ENCODE peak calls at places on chromosomes 6 and 20, in nine cellular contexts. W is H7; T is CD8-positive, alpha-beta memory T cell; D is pancreas; J is neuronal stem cell; A is tibial artery; B is HL-60; K is effector memory CD4-positive, alpha-beta T cell; H is mesendoderm. V is an unnamed sample.
A peak's percentile ranks its signal among the peaks of the same experiment; 100 is the strongest.

GRCh38 chr6:156808287-156808686 is 31.1 kb downstream of the ARID1B start:
- DNase-seq in W (no peak), T (no peak), D (no peak), J (no peak), A (no peak), B (no peak), K (no peak), H (peak; percentile 63), V (peak; percentile 57)

GRCh38 chr6:63537126-63537958 is 34.9 kb upstream of the LOC128125822 start:
- DNase-seq in W (no peak), T (no peak), D (no peak), J (no peak), A (no peak), B (no peak), K (no peak), H (peak; percentile 41), V (no peak)

GRCh38 chr6:4941782-4942672 is 61.8 kb downstream of the RPP40 start:
- DNase-seq in W (no peak), T (no peak), D (no peak), J (no peak), A (no peak), B (peak; percentile 33), K (no peak), H (peak; percentile 85), V (no peak)

GRCh38 chr20:44888226-44889103 is 3.0 kb downstream of the YWHAB start:
- DNase-seq in W (no peak), T (no peak), D (no peak), J (no peak), A (no peak), B (no peak), K (no peak), H (no peak), V (peak; percentile 32)

GRCh38 chr20:50380697-50381040 is 129.5 kb upstream of the PTPN1 start:
- DNase-seq in W (no peak), T (no peak), D (peak; percentile 49), J (no peak), A (no peak), B (no peak), K (no peak), H (no peak), V (no peak)

GRCh38 chr6:128507337-128508310 is 12.8 kb downstream of the PTPRK start:
- DNase-seq in W (no peak), T (no peak), D (no peak), J (no peak), A (no peak), B (no peak), K (no peak), H (no peak), V (no peak)

GRCh38 chr20:62617711-62618483 is 24.4 kb upstream of the SLCO4A1 start:
- DNase-seq in W (no peak), T (peak; percentile 38), D (peak; percentile 29), J (no peak), A (peak; percentile 77), B (peak; percentile 80), K (peak; percentile 24), H (no peak), V (no peak)

GRCh38 chr6:159951772-159952171 is 17.1 kb upstream of the IGF2R start:
- DNase-seq in W (no peak), T (no peak), D (no peak), J (no peak), A (no peak), B (no peak), K (no peak), H (no peak), V (peak; percentile 29)

GRCh38 chr6:138514860-138515540 is 15.7 kb upstream of the NHSL1 start:
- DNase-seq in W (no peak), T (peak; percentile 10), D (no peak), J (no peak), A (no peak), B (no peak), K (peak; percentile 9), H (no peak), V (no peak)

DNA sequence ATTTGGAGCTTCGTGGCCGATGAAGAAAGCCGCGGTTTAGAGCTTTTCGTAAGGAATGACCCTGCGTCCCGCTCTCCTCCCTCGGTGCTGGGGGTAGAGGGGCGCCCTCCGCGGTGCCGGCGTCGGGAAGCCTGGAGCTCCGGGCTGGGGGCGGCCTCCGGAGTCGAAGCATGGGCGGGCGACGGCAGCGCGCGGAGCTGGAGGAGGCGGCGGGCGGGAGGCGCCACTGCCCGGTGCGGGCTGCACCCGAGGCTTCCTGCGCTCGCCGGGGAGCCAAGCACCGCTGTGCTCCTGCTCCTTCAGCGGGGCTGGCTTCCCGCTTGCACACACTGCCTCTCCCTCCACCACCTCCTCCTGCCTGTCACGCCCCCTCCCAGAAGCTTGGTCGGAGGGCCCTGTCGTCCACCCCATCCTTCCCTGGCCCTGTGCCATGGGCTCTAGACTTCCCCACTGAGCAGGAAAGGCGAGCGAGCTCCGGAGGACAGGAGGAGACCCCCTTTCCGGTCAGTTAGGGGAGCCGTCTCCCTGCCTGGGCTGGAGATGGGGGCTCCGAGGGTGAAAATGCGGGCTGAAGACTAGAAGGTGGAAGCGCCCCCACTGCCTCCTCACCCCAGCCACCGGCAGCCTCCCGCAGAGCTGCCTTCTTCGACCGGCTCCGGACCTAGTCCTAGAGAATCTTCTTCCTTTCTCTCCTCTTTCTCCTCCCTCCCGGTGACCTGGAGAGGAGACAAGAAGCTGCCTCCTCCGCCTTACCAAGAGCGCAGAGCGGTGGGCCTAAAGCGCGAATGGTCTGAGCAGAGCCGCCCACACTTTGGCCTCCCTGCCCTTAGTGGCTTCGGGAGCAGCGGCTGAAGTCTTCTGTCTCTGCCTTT is 1.8 kb downstream of the CDH4 start:
- DNase-seq in W (peak; percentile 81), T (no peak), D (no peak), J (no peak), A (no peak), B (no peak), K (no peak), H (peak; percentile 53), V (peak; percentile 18)
- H3K4me3 ChIP-seq in W (peak overlapping the region; percentile 52), T (no peak overlapping the region), D (peak overlapping the region; percentile 8), J (peak overlapping the region; percentile 66), A (no peak overlapping the region), B (no peak overlapping the region), K (no peak overlapping the region), H (peak overlapping the region; percentile 26), V (peak overlapping the region; percentile 36)

GRCh38 chr6:41425511-41425910 is 90.1 kb downstream of the NCR2 start:
- DNase-seq in W (no peak), T (no peak), D (no peak), J (no peak), A (no peak), B (no peak), K (no peak), H (no peak), V (no peak)

GRCh38 chr6:41427642-41428401 is 92.4 kb downstream of the NCR2 start:
- DNase-seq in W (peak; percentile 93), T (no peak), D (peak; percentile 84), J (no peak), A (no peak), B (no peak), K (no peak), H (peak; percentile 41), V (peak; percentile 68)

GRCh38 chr6:41424370-41425058 is 89.1 kb downstream of the NCR2 start:
- DNase-seq in W (peak; percentile 85), T (peak; percentile 70), D (peak; percentile 84), J (peak; percentile 86), A (peak; percentile 92), B (peak; percentile 77), K (peak; percentile 52), H (peak; percentile 87), V (peak; percentile 89)

GRCh38 chr6:41426888-41427641 is 91.7 kb downstream of the NCR2 start:
- DNase-seq in W (peak; percentile 64), T (peak; percentile 7), D (no peak), J (no peak), A (no peak), B (no peak), K (no peak), H (no peak), V (no peak)

GRCh38 chr6:41426438-41426851 is 91.0 kb downstream of the NCR2 start:
- DNase-seq in W (peak; percentile 79), T (no peak), D (no peak), J (no peak), A (no peak), B (peak; percentile 13), K (no peak), H (peak; percentile 72), V (peak; percentile 20)
- H3K4me3 ChIP-seq in W (peak overlapping the region; percentile 54), T (no peak overlapping the region), D (no peak overlapping the region), J (no peak overlapping the region), A (no peak overlapping the region), B (no peak overlapping the region), K (no peak overlapping the region), H (no peak overlapping the region), V (no peak overlapping the region)

GRCh38 chr20:61435823-61436220 is 183.8 kb downstream of the CDH4 start:
- DNase-seq in W (peak; percentile 50), T (no peak), D (no peak), J (no peak), A (no peak), B (no peak), K (no peak), H (no peak), V (no peak)
- H3K4me3 ChIP-seq in W (no peak overlapping the region), T (no peak overlapping the region), D (no peak overlapping the region), J (no peak overlapping the region), A (no peak overlapping the region), B (no peak overlapping the region), K (no peak overlapping the region), H (no peak overlapping the region), V (no peak overlapping the region)

GRCh38 chr6:132231121-132231520 is 170.2 kb downstream of the MOXD1 start:
- DNase-seq in W (no peak), T (no peak), D (no peak), J (no peak), A (no peak), B (no peak), K (no peak), H (no peak), V (no peak)
- H3K4me3 ChIP-seq in W (no peak overlapping the region), T (no peak overlapping the region), D (no peak overlapping the region), J (no peak overlapping the region), A (no peak overlapping the region), B (no peak overlapping the region), K (no peak overlapping the region), H (no peak overlapping the region), V (no peak overlapping the region)

DNA sequence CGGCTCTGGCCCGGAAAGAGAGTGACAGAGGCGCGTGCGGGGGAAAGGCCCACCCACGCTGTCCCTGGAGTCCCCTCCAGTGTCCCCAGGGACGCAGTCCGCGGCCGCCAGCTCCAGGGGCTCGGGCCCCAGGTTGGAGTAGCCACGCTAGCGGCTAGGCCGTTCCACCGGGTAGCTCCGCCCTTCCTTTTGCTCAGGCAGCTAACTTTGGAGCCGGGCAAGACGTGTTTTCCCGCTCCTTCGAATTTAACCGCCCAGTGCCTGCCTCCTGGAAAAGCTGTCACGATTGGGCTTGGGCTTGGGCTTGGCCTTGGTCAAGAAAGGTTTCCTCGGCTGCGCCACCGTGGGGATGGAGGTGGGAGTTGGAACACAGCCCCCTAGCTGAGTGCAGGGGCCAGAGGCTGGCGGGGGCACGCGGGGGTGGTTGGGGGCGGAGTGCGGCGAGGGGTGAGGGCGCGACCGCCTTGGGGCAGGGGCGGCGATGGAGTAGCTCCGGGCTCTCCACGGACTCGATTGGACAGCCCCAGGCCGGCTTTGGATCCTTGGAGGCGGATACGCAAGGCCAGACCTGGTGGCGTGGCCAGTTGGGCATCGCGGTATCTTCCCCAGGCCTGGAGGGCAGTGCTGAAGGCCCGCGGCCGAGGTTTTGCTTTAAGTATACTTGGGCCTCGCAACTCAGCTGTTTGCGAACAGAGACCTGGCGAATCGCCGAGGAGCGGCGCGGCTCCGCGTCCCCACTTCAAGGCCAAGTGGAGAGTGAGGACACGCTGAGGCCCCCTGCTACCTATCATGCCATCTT is 4.5 kb downstream of the LINC00237 start:
- DNase-seq in W (peak; percentile 79), T (no peak), D (no peak), J (no peak), A (no peak), B (no peak), K (no peak), H (peak; percentile 91), V (peak; percentile 9)
- H3K4me3 ChIP-seq in W (peak overlapping the region; percentile 59), T (peak overlapping the region; percentile 60), D (no peak overlapping the region), J (peak overlapping the region; percentile 35), A (peak overlapping the region; percentile 30), B (peak overlapping the region; percentile 48), K (peak overlapping the region; percentile 56), H (peak overlapping the region; percentile 6), V (peak overlapping the region; percentile 10)

GRCh38 chr6:12980741-12981140 is 264.2 kb downstream of the PHACTR1 start:
- DNase-seq in W (no peak), T (no peak), D (no peak), J (no peak), A (no peak), B (no peak), K (no peak), H (no peak), V (no peak)
- H3K4me3 ChIP-seq in W (no peak overlapping the region), T (no peak overlapping the region), D (no peak overlapping the region), J (no peak overlapping the region), A (no peak overlapping the region), B (no peak overlapping the region), K (no peak overlapping the region), H (no peak overlapping the region), V (no peak overlapping the region)